ENCODE peak calls at places on chromosomes 2 and 18, in seven cellular contexts. G is psoas muscle, B is ovary, Q is left ventricle myocardium inferior, K is GM23338, I is A549, O is esophagus squamous epithelium. Z is an unnamed sample.

GRCh38 chr18:33146009-33146408 is 294.5 kb downstream of the CCDC178 start:
- DNase-seq in I (no peak), B (no peak), K (no peak), O (no peak), Q (no peak), G (no peak), Z (no peak)

GRCh38 chr2:216691210-216691741 is 4.1 kb downstream of the IGFBP5 start:
- DNase-seq in I (peak; percentile 27), G (peak; percentile 88), O (no peak), K (peak; percentile 81), Q (peak; percentile 88), B (peak; percentile 81), Z (no peak)

GRCh38 chr2:102084651-102085050 is 57.9 kb upstream of the IL1R1 start:
- DNase-seq in I (no peak), Q (no peak), O (no peak), K (no peak), G (no peak), B (no peak), Z (no peak)

GRCh38 chr18:12359515-12359927 is 17.5 kb downstream of the AFG3L2 start:
- DNase-seq in B (no peak), O (no peak), I (no peak), Q (no peak), K (no peak), G (no peak), Z (no peak)

GRCh38 chr2:20173496-20174402 is 51.2 kb downstream of the SDC1 start:
- DNase-seq in G (no peak), I (no peak), Q (no peak), O (no peak), B (no peak), K (no peak), Z (no peak)

GRCh38 chr18:57051586-57052044 is 95.3 kb upstream of the BOD1L2 start:
- DNase-seq in Q (no peak), O (no peak), B (no peak), K (no peak), I (no peak), G (no peak), Z (no peak)

GRCh38 chr18:28365406-28365805 is 188.5 kb upstream of the CDH2 start:
- DNase-seq in B (no peak), I (no peak), G (no peak), Q (no peak), O (no peak), K (no peak), Z (no peak)

GRCh38 chr18:2954869-2955645 is 57.9 kb downstream of the LPIN2 start:
- DNase-seq in B (no peak), Q (no peak), I (no peak), O (no peak), K (no peak), G (no peak), Z (no peak)

GRCh38 chr2:61660511-61661388 is 122.6 kb upstream of the XPO1 start:
- DNase-seq in I (no peak), O (no peak), Q (peak; percentile 23), K (no peak), B (no peak), G (peak; percentile 59), Z (no peak)

GRCh38 chr2:15826273-15826717 is 114.1 kb upstream of the MYCN start:
- DNase-seq in Q (no peak), O (no peak), K (peak; percentile 63), G (no peak), B (no peak), I (no peak), Z (no peak)

GRCh38 chr18:42028232-42028832 is 73.3 kb downstream of the PIK3C3 start:
- DNase-seq in Q (no peak), I (peak; percentile 7), O (no peak), B (no peak), K (peak; percentile 55), G (no peak), Z (no peak)

GRCh38 chr18:42029100-42029499 is 74.1 kb downstream of the PIK3C3 start:
- DNase-seq in O (no peak), I (no peak), G (no peak), Q (no peak), K (no peak), B (no peak), Z (no peak)

GRCh38 chr18:42032447-42032846 is 77.4 kb downstream of the PIK3C3 start:
- DNase-seq in I (no peak), K (no peak), G (no peak), B (no peak), O (no peak), Q (no peak), Z (no peak)

GRCh38 chr18:42033137-42033810 is 78.2 kb downstream of the PIK3C3 start:
- DNase-seq in G (no peak), B (no peak), Q (no peak), I (no peak), K (no peak), O (no peak), Z (no peak)

DNA sequence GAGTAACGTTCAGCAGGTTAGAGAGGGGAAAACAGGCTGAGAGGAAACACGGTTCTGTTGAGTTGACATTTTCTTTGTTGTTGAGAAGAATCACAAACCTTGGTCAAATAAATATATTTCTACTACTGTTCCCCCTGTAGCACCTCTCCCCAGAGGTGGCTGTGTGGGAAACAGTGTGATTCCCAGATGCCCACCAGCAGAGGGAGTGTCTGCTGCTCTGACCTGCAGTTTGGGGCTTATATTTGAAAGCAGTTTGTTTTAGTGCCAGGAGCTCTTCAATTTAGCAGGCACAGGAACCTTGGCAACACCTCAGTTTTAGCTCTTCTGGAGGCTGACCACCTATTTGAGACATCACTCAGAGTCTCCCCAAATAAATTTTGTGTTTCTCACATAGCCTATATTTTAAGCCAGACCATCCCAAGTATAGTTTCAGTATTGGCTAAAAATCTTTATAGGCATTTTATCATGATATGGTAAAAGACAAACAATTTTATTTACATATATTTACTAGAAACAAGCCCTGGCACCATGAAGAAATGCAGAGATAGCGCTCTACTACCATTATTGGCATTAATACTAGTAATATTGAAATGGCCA is 75.7 kb downstream of the PIK3C3 start:
- DNase-seq in K (peak; percentile 67), G (no peak), I (peak; percentile 24), Q (no peak), B (no peak), O (no peak), Z (no peak)
- TF ChIP-seq CTCF in K (peak; percentile 76), G (peak; percentile 14), I (peak; percentile 40), Q (peak; percentile 60), B (no peak), O (no peak), Z (peak; percentile 71)

DNA sequence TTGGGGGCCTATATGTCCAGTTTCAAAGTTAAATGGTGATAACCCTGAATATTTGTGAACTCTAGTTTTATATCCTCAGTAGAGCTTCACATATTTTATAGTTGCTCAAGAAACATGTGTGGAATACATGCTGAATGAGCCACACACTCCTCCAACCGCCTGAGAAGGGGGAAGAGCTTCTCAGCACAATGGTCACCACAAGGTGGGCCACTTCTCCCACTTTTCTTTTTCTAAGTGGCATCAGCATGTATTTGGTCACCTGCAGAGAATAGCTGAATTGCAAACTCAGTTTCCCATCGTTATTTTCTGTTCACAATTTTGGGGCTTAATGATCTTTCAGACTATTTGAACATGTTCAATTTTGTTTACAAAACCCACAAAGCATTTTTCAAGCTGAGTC is 340.5 kb downstream of the PARD3B start:
- DNase-seq in O (no peak), B (no peak), K (peak; percentile 54), G (no peak), I (no peak), Q (no peak), Z (no peak)
- TF ChIP-seq CTCF in O (no peak), B (no peak), K (peak; percentile 65), G (no peak), I (no peak), Q (no peak), Z (peak; percentile 55)

GRCh38 chr2:229748950-229749349 is 34.6 kb upstream of the DNER start:
- DNase-seq in K (peak; percentile 41), I (no peak), Q (no peak), G (no peak), O (no peak), B (no peak), Z (no peak)
- TF ChIP-seq CTCF in K (peak; percentile 40), I (no peak), Q (no peak), G (no peak), O (no peak), B (no peak), Z (no peak)

GRCh38 chr2:104975371-104975770 is 62.5 kb upstream of the MRPS9 start:
- DNase-seq in B (no peak), O (no peak), I (no peak), G (no peak), K (no peak), Q (no peak), Z (no peak)

GRCh38 chr2:104977958-104978357 is 59.9 kb upstream of the MRPS9 start:
- DNase-seq in K (no peak), B (no peak), G (no peak), O (no peak), I (no peak), Q (no peak), Z (no peak)

GRCh38 chr2:104982111-104982510 is 55.8 kb upstream of the MRPS9 start:
- DNase-seq in I (no peak), G (no peak), O (no peak), B (no peak), K (no peak), Q (no peak), Z (no peak)

DNA sequence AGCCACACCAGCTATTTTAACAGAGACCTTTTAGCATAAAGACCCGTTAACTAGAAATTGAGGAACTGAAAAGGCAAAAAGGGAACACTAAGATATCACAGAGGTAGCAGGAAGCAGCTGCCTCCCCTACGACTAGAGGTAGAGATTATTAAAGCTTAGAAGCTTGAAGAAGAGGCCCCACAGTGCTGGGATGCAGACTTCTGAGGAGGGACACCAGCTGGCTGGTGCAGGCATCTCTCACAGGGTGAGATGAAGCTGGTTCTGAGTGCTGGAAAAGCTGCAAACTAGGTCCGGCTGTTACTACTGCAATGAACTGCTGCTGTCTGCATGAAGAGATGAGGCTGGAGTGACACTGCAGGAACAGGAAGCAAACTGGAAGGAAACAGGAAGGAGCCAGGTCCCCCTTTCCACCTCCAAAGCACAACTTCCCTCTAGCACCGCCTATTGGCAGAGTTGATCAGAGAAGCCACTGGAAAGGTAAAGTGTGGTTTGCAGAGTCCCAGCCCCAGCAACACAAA is 61.2 kb upstream of the MRPS9 start:
- DNase-seq in Q (no peak), O (no peak), K (peak; percentile 79), I (no peak), B (no peak), G (no peak), Z (no peak)
- TF ChIP-seq CTCF in Q (no peak), O (no peak), K (peak; percentile 66), I (no peak), B (no peak), G (no peak), Z (peak; percentile 36)